ENCODE peak calls at places on chromosomes 1 and 21, in five cellular contexts. I is stomach, X is IMR-90, G is Peyer's patch, F is GM12892. Z is an unnamed sample.

GRCh38 chr1:24898152-24898908 is 31.7 kb downstream of the RUNX3 start:
- DNase-seq in X (peak; percentile 12), G (peak; percentile 81), F (peak; percentile 71), I (peak; percentile 65), Z (peak; percentile 75)

GRCh38 chr1:19668893-19669292 is 4.2 kb downstream of the HTR6 start:
- DNase-seq in I (no peak), X (no peak), F (no peak), G (no peak), Z (no peak)

GRCh38 chr1:172513480-172513879 is 19.5 kb upstream of the SUCO start:
- DNase-seq in G (no peak), I (no peak), F (no peak), X (no peak), Z (no peak)

GRCh38 chr1:30812093-30812492 is 54.5 kb upstream of the LAPTM5 start:
- DNase-seq in F (no peak), I (no peak), G (no peak), X (no peak), Z (no peak)

GRCh38 chr1:30768830-30769718 is 11.5 kb upstream of the LAPTM5 start:
- DNase-seq in F (no peak), G (peak; percentile 1), X (peak; percentile 35), I (no peak), Z (no peak)

GRCh38 chr1:234971586-234972297 is 156.9 kb downstream of the TOMM20 start:
- DNase-seq in G (no peak), X (no peak), F (no peak), I (no peak), Z (no peak)

GRCh38 chr1:60697204-60697994 is 385.0 kb upstream of the NFIA start:
- DNase-seq in X (no peak), G (no peak), F (no peak), I (no peak), Z (no peak)

GRCh38 chr21:45876381-45877159 is 105.0 kb upstream of the COL6A1 start:
- DNase-seq in F (no peak), I (no peak), X (no peak), G (peak; percentile 44), Z (no peak)

GRCh38 chr1:41813755-41814694 is 104.7 kb downstream of the HIVEP3 start:
- DNase-seq in G (no peak), X (no peak), I (no peak), F (no peak), Z (no peak)

GRCh38 chr1:248740876-248741275 is 14.7 kb downstream of the LYPD8 start:
- DNase-seq in G (no peak), F (no peak), X (no peak), I (no peak), Z (no peak)

GRCh38 chr1:55286851-55287602 is 71.9 kb upstream of the USP24 start:
- DNase-seq in G (no peak), F (no peak), X (peak; percentile 35), I (no peak), Z (no peak)

GRCh38 chr1:226889616-226890330 is 19.4 kb downstream of the PSEN2 start:
- DNase-seq in F (no peak), I (no peak), G (no peak), X (no peak), Z (no peak)

GRCh38 chr1:24491577-24492360 is 10.9 kb upstream of the RCAN3 start:
- DNase-seq in G (no peak), X (no peak), F (no peak), I (no peak), Z (no peak)

GRCh38 chr1:208668991-208669390 is 424.8 kb upstream of the PLXNA2 start:
- DNase-seq in G (no peak), X (no peak), I (no peak), F (no peak), Z (no peak)

GRCh38 chr1:114342376-114342775 is 168.6 kb downstream of the TRIM33 start:
- DNase-seq in G (no peak), X (no peak), I (no peak), F (no peak), Z (no peak)

GRCh38 chr1:203342192-203342940 is 8.6 kb downstream of the FMOD start:
- DNase-seq in I (peak; percentile 71), G (no peak), X (peak; percentile 38), F (peak; percentile 50), Z (peak; percentile 52)

GRCh38 chr1:68516066-68516465 is 19.2 kb upstream of the DEPDC1 start:
- DNase-seq in I (no peak), X (no peak), F (no peak), G (no peak), Z (no peak)

GRCh38 chr1:235601087-235601486 is 48.5 kb downstream of the GNG4 start:
- DNase-seq in F (no peak), X (no peak), G (no peak), I (peak; percentile 27), Z (no peak)

GRCh38 chr1:201530741-201531521 is 8.0 kb upstream of the NAV1 start:
- DNase-seq in F (peak; percentile 46), G (peak; percentile 81), X (peak; percentile 83), I (peak; percentile 67), Z (peak; percentile 56)

DNA sequence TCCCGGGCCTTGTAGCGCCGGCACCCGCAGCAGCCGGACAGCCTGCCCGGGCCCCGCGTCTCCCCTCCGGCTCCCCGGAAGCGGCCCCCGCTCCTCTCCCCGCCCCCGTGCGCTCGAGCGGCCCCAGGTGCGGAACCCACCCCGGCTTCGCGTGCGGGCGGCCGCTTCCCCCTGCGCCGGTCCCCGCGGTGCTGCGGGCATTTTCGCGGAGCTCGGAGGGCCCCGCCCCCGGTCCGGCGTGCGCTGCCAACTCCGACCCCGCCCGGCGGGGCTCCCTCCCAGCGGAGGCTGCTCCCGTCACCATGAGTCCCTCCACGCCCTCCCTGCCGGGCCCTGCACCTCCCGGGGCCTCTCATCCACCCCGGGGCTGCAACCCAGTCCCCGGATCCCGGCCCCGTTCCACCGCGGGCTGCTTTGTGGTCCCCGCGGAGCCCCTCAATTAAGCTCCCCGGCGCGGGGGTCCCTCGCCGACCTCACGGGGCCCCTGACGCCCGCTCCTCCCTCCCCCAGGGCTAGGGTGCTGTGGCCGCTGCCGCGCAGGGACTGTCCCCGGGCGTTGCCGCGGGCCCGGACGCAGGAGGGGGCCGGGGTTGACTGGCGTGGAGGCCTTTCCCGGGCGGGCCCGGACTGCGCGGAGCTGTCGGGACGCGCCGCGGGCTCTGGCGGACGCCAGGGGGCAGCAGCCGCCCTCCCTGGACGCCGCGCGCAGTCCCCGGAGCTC is 159.4 kb downstream of the RUNX1 start:
- DNase-seq in I (peak; percentile 86), F (peak; percentile 77), X (peak; percentile 77), G (peak; percentile 87), Z (peak; percentile 76)
- TF ChIP-seq POLR2A in I (no peak), F (peak; percentile 11), X (no peak), G (no peak), Z (peak; percentile 42)

GRCh38 chr1:150877220-150877516 is 769 bp upstream of the ARNT start:
- DNase-seq in X (no peak), G (no peak), F (no peak), I (no peak), Z (no peak)

GRCh38 chr1:150873521-150873920 is 2.9 kb downstream of the ARNT start:
- DNase-seq in I (no peak), X (no peak), G (no peak), F (no peak), Z (no peak)

GRCh38 chr1:150876111-150876434 is 326 bp downstream of the ARNT start:
- DNase-seq in I (peak; percentile 61), X (peak; percentile 49), G (no peak), F (no peak), Z (peak; percentile 30)

GRCh38 chr1:150874455-150875196 is 1.8 kb downstream of the ARNT start:
- DNase-seq in G (no peak), X (no peak), I (no peak), F (no peak), Z (no peak)

DNA sequence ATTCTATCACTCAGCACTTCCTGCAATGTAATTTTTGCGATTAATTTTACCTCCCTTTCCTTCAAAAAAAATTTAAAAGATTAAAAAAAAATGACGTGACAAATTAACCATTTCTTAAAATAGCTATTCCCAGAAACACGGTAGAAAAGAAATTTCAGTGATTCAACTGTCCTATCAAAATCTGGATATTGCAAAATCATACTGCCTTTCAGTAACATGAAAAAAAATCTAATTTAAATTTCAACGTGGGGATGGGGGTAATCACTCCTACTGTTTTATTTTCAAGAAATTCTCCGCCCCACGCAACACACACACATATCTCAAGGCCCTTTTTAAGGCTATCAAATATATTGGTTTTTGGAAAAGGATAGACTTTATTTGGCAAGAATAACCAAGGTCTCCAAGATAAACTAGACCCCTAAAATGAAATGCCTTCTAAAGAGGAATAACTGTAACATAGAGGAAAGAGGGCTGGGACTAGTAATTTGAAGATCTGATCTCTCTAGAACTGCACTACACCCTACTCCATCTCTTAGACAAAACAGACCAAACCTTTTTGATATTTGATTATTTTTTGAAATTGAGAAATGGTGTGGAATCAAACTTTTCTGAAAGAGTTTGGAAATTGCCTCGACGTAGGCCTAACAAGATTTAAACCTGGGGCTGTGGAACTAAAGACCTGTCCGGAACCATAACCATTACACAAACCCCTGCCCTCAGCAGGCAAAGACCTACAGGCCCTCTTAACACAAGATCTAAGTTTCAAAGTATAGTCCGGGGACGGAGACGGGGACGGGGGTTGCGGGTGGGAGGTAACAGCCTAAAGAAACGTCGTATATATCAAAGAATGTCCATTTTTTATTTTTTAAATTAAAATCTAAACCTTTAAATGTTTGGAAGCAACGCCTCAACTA is 945 bp downstream of the ARNT start:
- DNase-seq in X (no peak), G (no peak), F (no peak), I (no peak), Z (no peak)
- TF ChIP-seq POLR2A in X (no peak), G (no peak), F (no peak), I (no peak), Z (no peak)

DNA sequence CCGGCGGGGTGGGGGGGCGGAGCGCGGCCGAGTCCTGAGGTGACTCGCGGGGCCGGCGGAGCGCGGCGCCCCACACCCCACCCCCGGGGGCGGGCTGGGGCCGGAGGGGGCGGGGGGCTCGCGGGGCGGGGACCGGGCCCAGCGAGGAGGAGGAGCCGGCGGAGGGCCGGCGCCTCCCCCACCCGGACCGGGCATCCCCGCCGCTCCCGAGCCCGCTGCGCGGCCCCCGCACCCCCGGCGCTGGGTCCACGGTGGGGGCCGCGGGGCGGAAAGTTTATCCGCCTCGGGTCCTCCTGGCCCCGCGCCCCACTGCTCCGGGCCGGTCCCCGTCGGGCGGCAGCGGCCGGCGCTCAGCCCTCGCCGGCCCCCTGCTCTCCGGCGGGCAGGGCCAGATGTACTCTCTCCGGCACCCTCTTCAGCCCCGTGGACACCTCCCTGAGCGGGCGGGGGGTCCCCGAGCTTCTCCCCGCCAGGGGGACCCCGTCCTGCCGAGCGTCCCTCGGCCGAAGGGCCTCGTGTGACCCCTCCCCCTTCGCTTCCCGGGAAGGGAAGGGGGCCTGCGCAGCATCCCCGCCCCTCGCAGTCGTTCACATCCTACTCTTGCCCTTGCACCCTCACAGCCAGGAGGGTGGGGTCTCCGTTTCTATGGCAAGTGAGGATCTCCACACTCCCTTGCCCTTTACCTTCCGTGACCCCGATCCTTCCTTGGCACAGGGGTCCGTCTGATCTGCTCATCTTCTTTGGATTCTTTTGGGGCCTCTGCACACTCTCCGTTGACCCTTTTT is 659 bp downstream of the CAMTA1 start:
- DNase-seq in X (peak; percentile 15), I (peak; percentile 38), G (peak; percentile 64), F (peak; percentile 74), Z (peak; percentile 56)
- TF ChIP-seq POLR2A in X (no peak), I (no peak), G (no peak), F (no peak), Z (no peak)

GRCh38 chr1:26915204-26915842 is 1.5 kb upstream of the NR0B2 start:
- DNase-seq in G (peak; percentile 70), F (no peak), I (peak; percentile 69), X (no peak), Z (no peak)

GRCh38 chr1:26911399-26912146 is 2.2 kb downstream of the NR0B2 start:
- DNase-seq in X (no peak), G (no peak), I (no peak), F (no peak), Z (no peak)

GRCh38 chr1:26912147-26912490 is 1.7 kb downstream of the NR0B2 start:
- DNase-seq in G (no peak), I (no peak), X (no peak), F (no peak), Z (no peak)

GRCh38 chr1:26913389-26913753 is 404 bp downstream of the NR0B2 start:
- DNase-seq in G (no peak), F (no peak), I (no peak), X (no peak), Z (no peak)

GRCh38 chr1:26913754-26914619 is at the start of gene NR0B2:
- DNase-seq in X (no peak), F (no peak), I (peak; percentile 96), G (peak; percentile 88), Z (no peak)
- TF ChIP-seq POLR2A in X (no peak), F (no peak), I (no peak), G (peak; percentile 52), Z (no peak)

Z was measured in GM12891.